ENCODE peak calls at places on chromosomes 2 and 18, in nine cellular contexts. L, E, O, S, A, N, G, W and I are unnamed samples.

GRCh38 chr18:42446195-42446594 is 491.2 kb downstream of the PIK3C3 start:
- DNase-seq in L (no peak), N (no peak), W (no peak), A (no peak), S (no peak), E (no peak), O (no peak), G (no peak), I (no peak)

GRCh38 chr2:20521682-20522189 is 74.9 kb downstream of the RHOB start:
- DNase-seq in E (no peak), W (no peak), N (no peak), A (no peak), G (no peak), L (no peak), O (no peak), S (no peak), I (no peak)

GRCh38 chr2:143157001-143157798 is 28.0 kb downstream of the ARHGAP15 start:
- DNase-seq in G (no peak), N (no peak), O (no peak), W (no peak), L (no peak), E (no peak), A (no peak), S (no peak), I (no peak)

GRCh38 chr2:237966565-237967462 is at the start of gene UBE2F:
- DNase-seq in W (peak), O (peak), A (peak), G (peak), L (peak), E (peak), N (peak), S (peak), I (peak)

GRCh38 chr2:220029013-220029412 is 401.6 kb downstream of the SLC4A3 start:
- DNase-seq in O (no peak), E (no peak), A (no peak), G (no peak), S (no peak), W (no peak), L (no peak), N (no peak), I (no peak)

GRCh38 chr2:70698847-70699246 is 69.2 kb downstream of the ADD2 start:
- DNase-seq in G (no peak), E (no peak), S (no peak), W (no peak), L (no peak), N (no peak), A (no peak), O (no peak), I (no peak)

GRCh38 chr18:67926929-67927864 is 410.7 kb upstream of the DSEL start:
- DNase-seq in E (no peak), N (no peak), A (no peak), S (no peak), O (peak), G (no peak), W (no peak), L (no peak), I (no peak)

GRCh38 chr2:222572761-222573174 is 83.1 kb downstream of the FARSB start:
- DNase-seq in G (no peak), A (no peak), E (no peak), W (peak), S (no peak), L (no peak), O (peak), N (no peak), I (no peak)

GRCh38 chr2:73114273-73114867 is 1.6 kb upstream of the RAB11FIP5 start:
- DNase-seq in L (no peak), W (no peak), G (no peak), S (no peak), A (no peak), N (no peak), O (peak), E (no peak), I (no peak)

GRCh38 chr18:46333371-46334199 is 229.4 kb downstream of the HAUS1 start:
- DNase-seq in G (no peak), A (peak), N (peak), O (no peak), L (no peak), E (peak), W (peak), S (peak), I (peak)

GRCh38 chr2:47303341-47304148 is 99.4 kb upstream of the MSH2 start:
- DNase-seq in A (no peak), S (no peak), E (no peak), W (no peak), G (no peak), O (peak), N (no peak), L (no peak), I (no peak)

GRCh38 chr2:166372046-166372445 is 3.7 kb downstream of the SCN9A start:
- DNase-seq in W (no peak), A (no peak), S (no peak), N (no peak), E (no peak), L (no peak), G (no peak), O (peak), I (no peak)

GRCh38 chr2:68662466-68662865 is 19.1 kb downstream of the PROKR1 start:
- DNase-seq in N (no peak), A (no peak), O (no peak), E (no peak), S (no peak), W (no peak), L (no peak), G (no peak), I (no peak)

GRCh38 chr2:49050265-49050664 is 104.0 kb downstream of the FSHR start:
- DNase-seq in E (no peak), A (no peak), O (no peak), S (no peak), W (no peak), N (no peak), G (no peak), L (no peak), I (no peak)

GRCh38 chr2:95332036-95332435 is 34.9 kb downstream of the KCNIP3 start:
- DNase-seq in A (no peak), W (no peak), N (no peak), G (no peak), O (no peak), E (peak), L (no peak), S (no peak), I (no peak)

GRCh38 chr2:43269074-43269572 is 42.7 kb upstream of the ZFP36L2 start:
- DNase-seq in N (no peak), A (no peak), L (no peak), G (peak), S (no peak), O (peak), W (no peak), E (peak), I (peak)
- TF ChIP-seq CTCF in N (no peak), A (no peak), L (no peak), G (no peak), S (no peak), O (peak), W (no peak), E (no peak), I (no peak)

DNA sequence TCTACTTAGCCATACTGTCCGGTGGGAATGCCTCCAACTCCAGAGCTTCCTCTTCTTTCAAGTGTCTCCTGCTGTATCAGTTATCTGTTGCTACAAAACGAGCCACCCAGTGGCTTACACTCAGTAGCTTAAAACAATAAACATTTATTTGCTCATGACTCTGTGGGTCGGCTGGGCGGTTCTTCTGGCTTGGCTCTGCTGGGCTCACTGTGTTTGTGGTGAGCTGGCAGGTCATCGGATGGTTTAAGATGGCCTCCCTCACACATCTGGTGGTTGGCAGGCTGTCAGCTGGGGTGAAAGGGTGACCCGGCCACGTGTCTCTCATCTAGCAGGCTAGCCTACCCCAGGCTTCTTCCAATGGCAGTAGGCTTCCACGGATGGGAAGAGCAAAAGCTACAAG is 122.4 kb upstream of the SLC1A4 start:
- DNase-seq in O (peak), A (no peak), N (no peak), L (no peak), S (no peak), W (peak), G (no peak), E (no peak), I (no peak)
- TF ChIP-seq CTCF in O (peak), A (no peak), N (no peak), L (no peak), S (no peak), W (no peak), G (no peak), E (no peak), I (no peak)

GRCh38 chr18:59662008-59662701 is 35.1 kb downstream of the CCBE1 start:
- DNase-seq in S (no peak), L (no peak), E (no peak), W (no peak), N (no peak), A (no peak), G (no peak), O (peak), I (no peak)
- TF ChIP-seq CTCF in S (no peak), L (no peak), E (no peak), W (no peak), N (no peak), A (no peak), G (no peak), O (no peak), I (no peak)

GRCh38 chr2:154443919-154444318 is 254.6 kb upstream of the KCNJ3 start:
- DNase-seq in E (no peak), S (no peak), W (no peak), L (no peak), G (no peak), O (no peak), A (no peak), N (no peak), I (no peak)

GRCh38 chr2:154437104-154437503 is 261.4 kb upstream of the KCNJ3 start:
- DNase-seq in S (no peak), L (no peak), G (no peak), A (no peak), E (no peak), N (no peak), O (no peak), W (no peak), I (no peak)

DNA sequence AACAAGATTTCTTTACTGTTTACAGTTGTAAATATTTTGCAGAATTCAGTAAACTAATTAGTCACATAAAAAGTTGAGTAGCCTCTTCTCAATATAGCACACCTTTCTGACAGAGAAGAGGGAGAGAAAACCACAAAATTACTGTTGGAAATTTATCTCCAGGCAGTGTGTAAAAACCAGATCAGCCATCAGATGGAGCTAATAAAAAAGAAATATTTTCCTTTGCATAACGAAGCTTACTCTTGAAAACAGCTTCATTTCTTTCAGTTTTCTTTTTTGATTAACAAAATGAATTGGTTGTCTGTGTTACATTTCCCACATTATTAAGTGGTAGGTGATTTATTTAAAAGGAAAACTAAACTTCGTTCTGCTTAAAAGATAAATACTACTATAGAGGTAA is 259.3 kb upstream of the KCNJ3 start:
- DNase-seq in S (no peak), L (no peak), N (no peak), E (no peak), O (no peak), W (no peak), A (no peak), G (no peak), I (no peak)
- TF ChIP-seq CTCF in S (no peak), L (peak), N (no peak), E (no peak), O (no peak), W (peak), A (no peak), G (no peak), I (no peak)

DNA sequence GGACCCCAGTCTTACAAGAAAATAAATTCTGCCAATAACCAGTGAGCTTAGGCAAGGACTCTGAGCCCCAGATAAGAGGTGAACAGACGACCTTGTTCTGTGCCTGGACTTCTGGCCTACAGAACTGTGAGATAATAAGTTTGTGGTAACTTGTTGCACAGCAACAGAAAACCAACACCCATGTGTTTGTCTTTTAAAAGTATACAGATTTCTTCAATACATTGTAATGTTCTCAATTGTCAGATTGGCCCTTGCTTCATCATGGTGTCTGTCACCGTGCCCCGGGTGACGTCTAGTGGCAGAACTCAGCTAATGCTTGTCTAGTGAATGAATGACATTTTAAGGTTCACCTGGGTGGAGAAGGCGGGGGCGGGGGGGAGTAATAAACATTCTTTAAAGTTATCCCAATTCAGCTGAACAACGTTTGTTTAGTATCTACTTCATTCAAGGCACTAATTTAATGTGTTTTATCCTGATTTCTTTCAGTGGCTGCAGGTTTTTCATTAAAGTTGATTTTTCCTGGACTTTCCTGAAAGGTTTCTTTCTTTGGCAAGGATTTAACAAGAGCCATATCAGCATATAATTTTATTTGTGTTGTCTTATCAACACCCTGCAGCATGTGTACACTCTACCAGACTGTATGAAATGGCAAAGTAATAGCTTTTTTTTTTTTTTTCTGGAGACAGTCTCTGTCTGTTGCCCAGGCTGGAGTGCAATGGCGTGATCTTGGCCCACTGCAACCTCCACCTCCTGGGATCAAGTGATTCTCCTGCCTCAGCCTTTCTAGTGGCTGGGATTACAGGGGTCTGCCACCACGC is 123.8 kb upstream of the DLX2 start:
- DNase-seq in O (no peak), L (no peak), N (no peak), E (no peak), A (no peak), G (no peak), W (peak), S (peak), I (no peak)
- TF ChIP-seq CTCF in O (no peak), L (no peak), N (no peak), E (no peak), A (no peak), G (no peak), W (no peak), S (peak), I (no peak)

GRCh38 chr2:162156149-162156548 is 4.1 kb upstream of the GCG start:
- DNase-seq in W (no peak), G (no peak), L (no peak), O (no peak), E (no peak), N (no peak), S (no peak), A (no peak), I (no peak)

GRCh38 chr2:162153608-162154224 is 1.7 kb upstream of the GCG start:
- DNase-seq in N (peak), W (no peak), S (peak), G (peak), A (peak), O (peak), E (no peak), L (peak), I (peak)

GRCh38 chr2:162152147-162152546 is at the start of gene GCG:
- DNase-seq in O (no peak), L (no peak), S (no peak), N (no peak), A (no peak), G (no peak), W (no peak), E (no peak), I (no peak)

GRCh38 chr2:162149940-162150339 is 2.1 kb downstream of the GCG start:
- DNase-seq in L (no peak), S (no peak), N (peak), O (no peak), G (no peak), E (no peak), W (no peak), A (no peak), I (no peak)

GRCh38 chr2:162155093-162155492 is 3.0 kb upstream of the GCG start:
- DNase-seq in L (no peak), W (no peak), E (no peak), A (no peak), N (no peak), S (no peak), G (no peak), O (no peak), I (no peak)
- TF ChIP-seq CTCF in L (no peak), W (no peak), E (no peak), A (no peak), N (peak), S (no peak), G (no peak), O (peak), I (no peak)